ENCODE peak calls at places on chromosomes 6 and 20, in six cellular contexts. Z, C, A, M, Q and L are unnamed samples.
A peak's percentile ranks its signal among the peaks of the same experiment; 100 is the strongest.

GRCh38 chr20:32909896-32910571 is 51.3 kb downstream of the EFCAB8 start:
- DNase-seq in M (no peak), Z (no peak), A (no peak), C (no peak), Q (no peak), L (no peak)

GRCh38 chr6:88573971-88574370 is 389.4 kb downstream of the RNGTT start:
- DNase-seq in M (no peak), C (no peak), A (no peak), Z (peak; percentile 80), Q (no peak), L (no peak)

GRCh38 chr6:8238772-8239683 is 136.7 kb upstream of the EEF1E1 start:
- DNase-seq in M (no peak), A (no peak), C (no peak), Z (peak; percentile 53), Q (no peak), L (no peak)

GRCh38 chr20:44967207-44967807 is 995 bp downstream of the STK4 start:
- DNase-seq in C (no peak), M (no peak), Z (no peak), A (peak; percentile 73), Q (no peak), L (peak; percentile 15)

GRCh38 chr6:37710616-37711015 is 12.9 kb upstream of the MDGA1 start:
- DNase-seq in Z (no peak), A (no peak), C (no peak), Q (no peak), M (no peak), L (no peak)

GRCh38 chr6:56437171-56437900 is 190.0 kb upstream of the COL21A1 start:
- DNase-seq in A (no peak), Z (no peak), Q (no peak), C (no peak), M (no peak), L (no peak)

GRCh38 chr6:155234687-155235543 is 28.9 kb upstream of the CLDN20 start:
- DNase-seq in Z (peak; percentile 20), C (no peak), A (no peak), M (no peak), Q (no peak), L (peak; percentile 29)

GRCh38 chr6:47288245-47289090 is 21.2 kb downstream of the TNFRSF21 start:
- DNase-seq in Z (no peak), M (no peak), Q (no peak), C (no peak), A (no peak), L (no peak)

GRCh38 chr6:83593395-83593785 is 81.1 kb downstream of the PRSS35 start:
- DNase-seq in M (no peak), Z (no peak), A (no peak), Q (no peak), C (no peak), L (no peak)

GRCh38 chr20:4006640-4007039 is 8.7 kb downstream of the RNF24 start:
- DNase-seq in Z (peak; percentile 18), Q (no peak), A (no peak), C (peak; percentile 48), M (peak; percentile 22), L (no peak)

GRCh38 chr6:93304514-93304913 is 114.8 kb downstream of the EPHA7 start:
- DNase-seq in C (no peak), Q (no peak), Z (peak; percentile 3), M (no peak), A (no peak), L (no peak)

GRCh38 chr20:21583486-21584168 is 69.8 kb upstream of the NKX2-2 start:
- DNase-seq in Q (no peak), A (no peak), C (no peak), Z (no peak), M (no peak), L (no peak)

GRCh38 chr20:63232235-63233060 is 3.3 kb upstream of the BIRC7 start:
- DNase-seq in A (no peak), Z (no peak), C (no peak), Q (peak; percentile 96), M (no peak), L (peak; percentile 80)

GRCh38 chr6:33945931-33946330 is 142.1 kb upstream of the MLN start:
- DNase-seq in C (no peak), Z (no peak), A (no peak), M (no peak), Q (no peak), L (no peak)

GRCh38 chr6:106450645-106451044 is 90.1 kb downstream of the CRYBG1 start:
- DNase-seq in Z (no peak), Q (no peak), M (no peak), C (no peak), A (no peak), L (peak; percentile 26)

GRCh38 chr6:37714836-37715425 is 17.2 kb upstream of the MDGA1 start:
- DNase-seq in Z (no peak), Q (no peak), C (no peak), M (no peak), A (no peak), L (no peak)

GRCh38 chr20:17873410-17874270 is 95.0 kb downstream of the SNX5 start:
- DNase-seq in Q (peak; percentile 68), C (peak; percentile 85), A (peak; percentile 90), Z (peak; percentile 25), M (peak; percentile 92), L (peak; percentile 91)

GRCh38 chr20:7358670-7359069 is 581.6 kb downstream of the HAO1 start:
- DNase-seq in M (no peak), A (no peak), Q (no peak), Z (peak; percentile 45), C (no peak), L (no peak)

GRCh38 chr20:61861858-61862257 is 203.8 kb downstream of the TAF4 start:
- DNase-seq in Z (no peak), C (no peak), M (no peak), Q (no peak), A (no peak), L (no peak)

GRCh38 chr6:14616611-14617010 is 499.0 kb downstream of the CD83 start:
- DNase-seq in A (no peak), Q (no peak), Z (no peak), M (no peak), C (no peak), L (no peak)

GRCh38 chr6:127343753-127344659 is 597 bp upstream of the ECHDC1 start:
- DNase-seq in Z (peak; percentile 28), M (no peak), A (no peak), C (no peak), Q (peak; percentile 1), L (peak; percentile 61)

GRCh38 chr6:56335733-56336132 is 88.4 kb upstream of the COL21A1 start:
- DNase-seq in Z (no peak), C (no peak), A (no peak), Q (peak; percentile 37), M (no peak), L (peak; percentile 91)

DNA sequence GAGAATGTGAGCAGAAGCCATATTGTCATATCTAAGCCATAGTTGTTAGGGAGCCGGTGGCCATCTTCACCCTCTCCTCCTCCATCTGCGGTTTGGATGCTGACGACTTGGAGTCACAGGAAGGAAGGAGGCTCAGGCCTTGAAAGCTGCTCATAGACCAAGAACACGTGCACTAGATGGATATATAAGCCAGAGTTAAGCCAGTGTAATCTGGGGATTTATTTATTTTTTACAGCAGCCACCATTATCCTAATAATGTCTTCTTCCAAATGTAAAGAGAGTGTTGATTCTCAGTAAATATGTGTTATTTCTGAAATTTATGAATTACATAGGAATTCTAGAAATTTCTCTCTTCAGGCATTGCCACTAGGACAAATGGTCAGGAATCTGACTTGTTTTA is 689.9 kb downstream of the QKI start:
- DNase-seq in C (no peak), Q (no peak), Z (no peak), A (no peak), M (no peak), L (no peak)
- H3K4me3 ChIP-seq in C (no peak overlapping the region), Q (no peak overlapping the region), Z (no peak overlapping the region), A (no peak overlapping the region), M (no peak overlapping the region), L (no peak overlapping the region)

GRCh38 chr6:90656325-90656724 is 69.5 kb upstream of the MAP3K7 start:
- DNase-seq in M (no peak), Z (no peak), C (no peak), Q (no peak), A (no peak), L (no peak)

GRCh38 chr6:90650041-90650948 is 63.4 kb upstream of the MAP3K7 start:
- DNase-seq in Q (no peak), A (no peak), Z (no peak), C (no peak), M (no peak), L (no peak)

GRCh38 chr6:90654806-90655205 is 67.9 kb upstream of the MAP3K7 start:
- DNase-seq in C (no peak), M (no peak), Q (no peak), Z (no peak), A (no peak), L (no peak)

GRCh38 chr6:90654166-90654565 is 67.3 kb upstream of the MAP3K7 start:
- DNase-seq in M (no peak), A (no peak), Z (no peak), C (no peak), Q (no peak), L (no peak)

DNA sequence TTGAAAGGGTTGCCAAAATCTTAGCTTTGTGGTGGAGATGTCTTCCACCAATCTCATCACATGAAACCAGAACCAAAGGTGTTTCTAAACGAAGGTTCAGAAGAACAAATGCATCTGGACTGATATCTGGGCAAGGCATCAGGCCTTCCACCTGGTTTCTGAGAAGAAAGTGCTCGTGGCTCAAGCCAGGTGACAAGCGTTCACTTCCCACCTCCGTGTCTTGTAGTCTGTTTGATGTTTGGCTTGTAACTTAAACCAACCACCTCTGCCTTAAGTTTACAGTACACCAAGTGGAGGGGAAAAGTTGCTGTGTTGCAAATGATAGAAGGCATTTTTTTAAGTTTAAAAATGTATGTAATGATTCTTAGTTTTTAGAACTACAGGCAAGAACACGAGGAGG is 66.9 kb upstream of the MAP3K7 start:
- DNase-seq in C (no peak), M (no peak), Q (no peak), A (no peak), Z (no peak), L (no peak)
- TF ChIP-seq CTCF in C (no peak), M (no peak), Q (no peak), A (no peak), Z (no peak), L (no peak)

GRCh38 chr6:31945507-31946369 is at the start of gene CFB:
- DNase-seq in M (peak; percentile 82), Z (peak; percentile 8), A (peak; percentile 90), C (peak; percentile 81), Q (peak; percentile 57), L (peak; percentile 90)
- H3K4me3 ChIP-seq in M (no peak within 1 kb of the TSS), Z (no peak within 1 kb of the TSS), A (peak within 1 kb of the TSS; percentile 10), C (peak within 1 kb of the TSS; percentile 39), Q (no peak within 1 kb of the TSS), L (peak within 1 kb of the TSS; percentile 22)

DNA sequence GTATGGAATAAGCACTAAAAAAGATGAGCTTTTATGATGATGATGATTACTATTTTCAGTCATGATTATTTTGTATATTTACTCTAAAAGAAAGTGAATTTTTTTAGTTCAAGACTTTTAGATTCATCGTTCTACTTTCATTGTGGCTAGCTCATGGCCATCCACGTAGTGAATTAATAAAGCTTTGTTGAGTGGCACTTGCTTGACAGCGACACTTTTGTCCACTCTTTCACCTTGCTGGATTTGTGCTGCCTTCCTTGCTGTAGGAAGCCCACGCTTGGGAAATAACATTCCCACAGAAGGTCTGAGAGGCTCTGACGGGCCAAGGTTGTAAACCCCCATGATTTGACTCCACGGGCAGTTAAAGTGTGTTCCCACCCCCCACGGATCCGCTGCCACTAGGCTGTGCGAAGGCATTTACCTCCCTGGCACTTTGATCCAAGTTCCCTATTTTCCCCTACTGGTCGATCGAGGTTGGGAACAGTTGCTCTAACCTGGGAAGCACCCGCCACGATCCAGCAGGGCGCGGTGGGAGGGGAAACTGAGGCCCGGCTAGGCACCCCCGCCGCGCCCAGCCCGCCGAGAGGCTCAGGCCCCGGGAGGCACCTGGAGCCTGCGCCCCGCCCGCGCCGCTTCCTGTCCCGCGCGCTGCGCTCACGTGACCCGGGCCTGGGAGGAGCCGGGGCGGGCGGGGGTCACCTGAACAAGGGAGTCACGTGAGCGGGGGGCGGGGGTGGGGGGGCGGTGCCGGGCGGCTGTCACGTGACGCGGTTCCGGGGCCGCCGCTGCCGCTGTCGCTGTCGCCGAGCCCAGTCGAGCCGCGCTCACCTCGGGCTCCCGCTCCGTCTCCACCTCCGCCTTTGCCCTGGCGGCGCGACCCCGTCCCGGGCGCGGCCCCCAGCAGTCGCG is at the start of gene IGF2R:
- DNase-seq in A (peak; percentile 98), C (peak; percentile 96), Q (peak; percentile 86), Z (peak; percentile 96), M (peak; percentile 90), L (peak; percentile 90)
- TF ChIP-seq CTCF in A (no peak), C (peak; percentile 27), Q (no peak), Z (no peak), M (no peak), L (peak; percentile 39)